ENCODE peak calls at places on chromosome X, in nine cellular contexts. H is GM13977, R is cardiac fibroblast, Z is spleen, Q is neural progenitor cell, A is WERI-Rb-1, X is H9, D is endothelial cell, C is BJ. S is an unnamed sample.

GRCh38 chrX:16222123-16222522 is 54.8 kb downstream of the MAGEB17 start:
- DNase-seq in H (no peak), R (peak; percentile 40), Z (no peak), Q (no peak), A (no peak), X (no peak), D (no peak), C (peak; percentile 17), S (no peak)

GRCh38 chrX:56786889-56787733 is 58.1 kb downstream of the NBDY start:
- DNase-seq in H (no peak), R (no peak), Z (no peak), Q (no peak), A (no peak), X (no peak), D (no peak), C (no peak), S (no peak)

GRCh38 chrX:117743469-117744251 is 372.9 kb downstream of the KLHL13 start:
- DNase-seq in H (no peak), R (no peak), Z (no peak), Q (peak; percentile 40), A (no peak), X (peak; percentile 34), D (peak; percentile 8), C (no peak), S (peak; percentile 10)

GRCh38 chrX:13266641-13267420 is 53.0 kb downstream of the ATXN3L start:
- DNase-seq in H (no peak), R (peak; percentile 63), Z (no peak), Q (peak; percentile 93), A (no peak), X (no peak), D (no peak), C (no peak), S (peak; percentile 14)

GRCh38 chrX:136879001-136879667 is 1.4 kb downstream of the RBMX start:
- DNase-seq in H (no peak), R (peak; percentile 29), Z (no peak), Q (no peak), A (no peak), X (no peak), D (no peak), C (no peak), S (no peak)

GRCh38 chrX:103254171-103254824 is 657 bp downstream of the TCEAL8 start:
- DNase-seq in H (no peak), R (peak; percentile 21), Z (peak; percentile 86), Q (peak; percentile 88), A (peak; percentile 73), X (peak; percentile 98), D (peak; percentile 56), C (no peak), S (peak; percentile 59)

GRCh38 chrX:42079968-42080367 is 156.6 kb upstream of the CASK start:
- DNase-seq in H (no peak), R (no peak), Z (no peak), Q (no peak), A (no peak), X (no peak), D (no peak), C (no peak), S (no peak)

GRCh38 chrX:27583976-27584375 is 6.2 kb upstream of the DCAF8L2 start:
- DNase-seq in H (no peak), R (no peak), Z (no peak), Q (no peak), A (no peak), X (no peak), D (no peak), C (no peak), S (no peak)

GRCh38 chrX:37921758-37922157 is 74.4 kb upstream of the DYNLT3 start:
- DNase-seq in H (no peak), R (peak; percentile 75), Z (no peak), Q (no peak), A (no peak), X (no peak), D (no peak), C (peak; percentile 38), S (no peak)

GRCh38 chrX:39149761-39150160 is 348.5 kb downstream of the MID1IP1 start:
- DNase-seq in H (no peak), R (peak; percentile 63), Z (peak; percentile 90), Q (peak; percentile 70), A (peak; percentile 59), X (peak; percentile 76), D (peak; percentile 64), C (no peak), S (peak; percentile 79)

GRCh38 chrX:70219938-70220764 is 14.3 kb upstream of the AWAT1 start:
- DNase-seq in H (no peak), R (peak; percentile 22), Z (no peak), Q (no peak), A (no peak), X (no peak), D (no peak), C (no peak), S (no peak)

GRCh38 chrX:136122207-136122606 is 25.1 kb upstream of the FHL1 start:
- DNase-seq in H (no peak), R (no peak), Z (no peak), Q (no peak), A (no peak), X (no peak), D (no peak), C (no peak), S (no peak)

GRCh38 chrX:13428055-13428786 is 108.4 kb upstream of the ATXN3L start:
- DNase-seq in H (peak; percentile 18), R (peak; percentile 90), Z (peak; percentile 68), Q (peak; percentile 39), A (no peak), X (peak; percentile 53), D (no peak), C (no peak), S (no peak)

GRCh38 chrX:100478714-100479113 is 68.6 kb upstream of the PCDH19 start:
- DNase-seq in H (no peak), R (no peak), Z (no peak), Q (no peak), A (no peak), X (no peak), D (no peak), C (no peak), S (no peak)

GRCh38 chrX:108399427-108400165 is 38.6 kb downstream of the COL4A6 start:
- DNase-seq in H (no peak), R (peak; percentile 66), Z (no peak), Q (no peak), A (no peak), X (no peak), D (no peak), C (peak; percentile 9), S (no peak)

GRCh38 chrX:121208563-121208962 is 161.2 kb downstream of the GLUD2 start:
- DNase-seq in H (no peak), R (no peak), Z (no peak), Q (no peak), A (no peak), X (no peak), D (no peak), C (no peak), S (no peak)

GRCh38 chrX:10370976-10371375 is 214.2 kb downstream of the CLCN4 start:
- DNase-seq in H (no peak), R (no peak), Z (no peak), Q (no peak), A (no peak), X (no peak), D (no peak), C (no peak), S (no peak)
- TF ChIP-seq CTCF in H (no peak), R (no peak), Z (no peak), Q (no peak), A (no peak), X (no peak), D (no peak), C (no peak), S (no peak)

GRCh38 chrX:143788265-143788664 is 67.7 kb upstream of the SPANXN2 start:
- DNase-seq in H (no peak), R (peak; percentile 55), Z (no peak), Q (peak; percentile 31), A (no peak), X (no peak), D (no peak), C (no peak), S (no peak)
- TF ChIP-seq CTCF in H (peak; percentile 39), R (peak; percentile 49), Z (no peak), Q (peak; percentile 50), A (peak; percentile 43), X (peak; percentile 67), D (no peak), C (no peak), S (peak; percentile 38)

DNA sequence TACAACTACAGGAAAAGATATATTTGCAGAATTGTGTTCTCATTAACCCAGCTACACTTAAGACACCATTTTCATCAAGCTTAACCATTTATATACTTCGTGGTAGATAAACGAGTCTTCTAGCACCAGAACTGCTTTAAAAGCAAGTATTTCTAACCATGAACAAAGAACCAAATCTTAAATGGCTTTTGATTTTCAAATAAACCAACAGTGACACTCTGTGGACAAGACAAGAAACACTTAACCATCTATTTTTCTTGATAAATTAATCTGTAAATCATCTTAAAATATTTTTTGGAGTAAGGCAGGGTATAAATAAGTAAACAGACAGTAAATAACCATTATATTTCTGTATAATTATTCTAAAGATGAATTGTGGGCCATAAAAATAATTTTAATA is 10.2 kb downstream of the BEND2 start:
- DNase-seq in H (no peak), R (peak; percentile 35), Z (no peak), Q (no peak), A (no peak), X (no peak), D (no peak), C (no peak), S (no peak)
- TF ChIP-seq CTCF in H (no peak), R (no peak), Z (no peak), Q (peak; percentile 52), A (no peak), X (peak; percentile 53), D (no peak), C (no peak), S (peak; percentile 26)

GRCh38 chrX:68755726-68756125 is 73.1 kb upstream of the EFNB1 start:
- DNase-seq in H (no peak), R (no peak), Z (no peak), Q (no peak), A (no peak), X (no peak), D (no peak), C (no peak), S (no peak)

GRCh38 chrX:68761086-68761485 is 67.7 kb upstream of the EFNB1 start:
- DNase-seq in H (no peak), R (no peak), Z (no peak), Q (no peak), A (no peak), X (peak; percentile 1), D (no peak), C (no peak), S (no peak)

GRCh38 chrX:68762649-68763268 is 66.1 kb upstream of the EFNB1 start:
- DNase-seq in H (no peak), R (no peak), Z (no peak), Q (no peak), A (no peak), X (no peak), D (no peak), C (no peak), S (no peak)

GRCh38 chrX:68757331-68757730 is 71.5 kb upstream of the EFNB1 start:
- DNase-seq in H (no peak), R (no peak), Z (peak; percentile 39), Q (no peak), A (no peak), X (no peak), D (no peak), C (no peak), S (no peak)

DNA sequence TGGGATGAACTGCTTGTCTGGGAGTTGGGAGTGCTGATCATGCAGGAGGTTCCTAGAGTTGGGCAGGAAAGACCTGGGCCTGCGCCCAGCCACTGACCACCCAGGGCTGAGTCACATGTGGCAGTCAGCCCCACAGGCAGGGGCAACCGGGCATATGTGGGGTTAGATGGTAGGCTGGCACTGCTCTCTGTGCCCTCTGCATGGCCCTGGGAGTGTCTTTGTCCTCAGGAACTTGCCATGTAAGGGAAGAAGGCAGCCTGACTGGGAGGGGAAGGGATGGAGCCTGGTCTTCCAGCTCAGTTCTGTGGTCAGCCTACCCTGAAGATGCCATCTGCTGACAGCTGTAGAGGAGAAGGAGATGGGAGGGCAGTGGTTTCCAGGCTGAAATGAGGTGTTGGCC is 70.2 kb upstream of the EFNB1 start:
- DNase-seq in H (no peak), R (no peak), Z (peak; percentile 56), Q (no peak), A (no peak), X (no peak), D (no peak), C (no peak), S (no peak)
- TF ChIP-seq CTCF in H (no peak), R (no peak), Z (no peak), Q (no peak), A (no peak), X (no peak), D (no peak), C (no peak), S (no peak)

S was measured in glutamatergic neuron.